ENCODE peak calls at places on chromosomes 1 and 21, in five cellular contexts. D is amygdala, Z is mesendoderm, T is frontal cortex, N is GM23338. X is an unnamed sample.

GRCh38 chr1:22318279-22318983 is 133.2 kb upstream of the ZBTB40 start:
- DNase-seq in Z (peak), T (peak), N (peak), D (no peak), X (no peak)

GRCh38 chr1:117796226-117796625 is 133.2 kb downstream of the GDAP2 start:
- DNase-seq in T (no peak), N (no peak), D (no peak), Z (no peak), X (no peak)

GRCh38 chr1:1059494-1060280 is 14.4 kb downstream of the RNF223 start:
- DNase-seq in T (peak), D (peak), Z (peak), N (peak), X (peak)

GRCh38 chr1:222911866-222912265 is 97.0 kb downstream of the DISP1 start:
- DNase-seq in N (no peak), D (no peak), T (no peak), Z (no peak), X (no peak)

GRCh38 chr1:109132980-109133379 is 19.1 kb downstream of the ELAPOR1 start:
- DNase-seq in N (no peak), D (no peak), T (no peak), Z (no peak), X (peak)

GRCh38 chr1:55257958-55258357 is 42.8 kb upstream of the USP24 start:
- DNase-seq in N (no peak), T (no peak), Z (no peak), D (no peak), X (no peak)

GRCh38 chr21:34200288-34200905 is 127.0 kb downstream of the MRPS6 start:
- DNase-seq in T (no peak), N (no peak), Z (no peak), D (no peak), X (no peak)

GRCh38 chr1:10428956-10429355 is 1.3 kb upstream of the CENPS start:
- DNase-seq in N (no peak), D (no peak), T (no peak), Z (no peak), X (no peak)

GRCh38 chr21:30497065-30497464 is at the start of gene KRTAP19-4:
- DNase-seq in T (no peak), Z (no peak), D (no peak), N (no peak), X (no peak)

GRCh38 chr21:45756029-45756428 is 112.5 kb downstream of the PCBP3 start:
- DNase-seq in D (no peak), T (no peak), Z (no peak), N (no peak), X (no peak)

GRCh38 chr1:205481629-205482071 is 22.8 kb upstream of the CDK18 start:
- DNase-seq in D (no peak), Z (no peak), N (no peak), T (no peak), X (no peak)

GRCh38 chr1:160637821-160638539 is 8.9 kb downstream of the SLAMF1 start:
- DNase-seq in T (no peak), N (peak), D (no peak), Z (peak), X (no peak)

GRCh38 chr1:186643600-186643999 is 36.6 kb downstream of the PTGS2 start:
- DNase-seq in D (no peak), N (no peak), T (peak), Z (no peak), X (no peak)

GRCh38 chr1:205536759-205537361 is 32.4 kb downstream of the CDK18 start:
- DNase-seq in D (peak), Z (no peak), T (no peak), N (no peak), X (no peak)

GRCh38 chr1:108041360-108042143 is 76.6 kb upstream of the VAV3 start:
- DNase-seq in N (no peak), T (no peak), D (no peak), Z (no peak), X (no peak)

GRCh38 chr1:11882814-11883538 is 24.2 kb upstream of the NPPB start:
- DNase-seq in Z (peak), D (no peak), T (no peak), N (peak), X (peak)

GRCh38 chr1:242425232-242425631 is 99.3 kb downstream of the PLD5 start:
- DNase-seq in D (no peak), T (no peak), N (peak), Z (no peak), X (no peak)

GRCh38 chr1:145878724-145879123 is 6.9 kb downstream of the ANKRD35 start:
- DNase-seq in D (no peak), T (no peak), N (no peak), Z (no peak), X (no peak)

GRCh38 chr21:43290529-43291346 is 121.9 kb downstream of the CRYAA start:
- DNase-seq in Z (no peak), D (no peak), T (no peak), N (no peak), X (no peak)

GRCh38 chr1:22773981-22774471 is 63.4 kb downstream of the EPHB2 start:
- DNase-seq in Z (no peak), T (no peak), N (no peak), D (peak), X (no peak)

GRCh38 chr1:170305777-170306299 is 160.1 kb downstream of the NTMT2 start:
- DNase-seq in D (no peak), Z (no peak), T (no peak), N (no peak), X (no peak)

GRCh38 chr1:15788624-15789301 is 18.7 kb downstream of the UQCRHL start:
- DNase-seq in T (no peak), Z (peak), N (no peak), D (no peak), X (no peak)

GRCh38 chr1:25993197-25993951 is 4.5 kb downstream of the PAFAH2 start:
- DNase-seq in N (no peak), Z (no peak), T (no peak), D (no peak), X (no peak)

GRCh38 chr1:103517380-103518047 is 8.0 kb upstream of the RNPC3 start:
- DNase-seq in T (no peak), D (no peak), N (no peak), Z (no peak), X (no peak)

GRCh38 chr1:54581621-54582035 is 33.6 kb downstream of the ACOT11 start:
- DNase-seq in T (peak), N (no peak), Z (no peak), D (peak), X (no peak)

GRCh38 chr1:165342588-165342987 is 13.9 kb downstream of the LMX1A start:
- DNase-seq in D (no peak), N (no peak), T (no peak), Z (no peak), X (no peak)

GRCh38 chr1:168469690-168470089 is 74.1 kb downstream of the XCL2 start:
- DNase-seq in T (no peak), N (no peak), D (no peak), Z (peak), X (peak)